ENCODE peak calls at places on chromosomes 11 and 22, in seven cellular contexts. One of them, this sample, is unnamed.

GRCh38 chr22:43002198-43002577 is 12.8 kb downstream of the PACSIN2 start:
- DNase-seq in mesenchymal stem cell: peak; percentile 80
- DNase-seq in SK-N-SH: no peak
- DNase-seq in right lobe of liver: no peak
- DNase-seq in suprapubic skin: no peak
- DNase-seq in neuronal stem cell: no peak
- DNase-seq in astrocyte: peak; percentile 92
- DNase-seq in this sample: no peak

GRCh38 chr11:66126808-66127555 is 56.9 kb downstream of the PACS1 start:
- DNase-seq in right lobe of liver: no peak
- DNase-seq in SK-N-SH: no peak
- DNase-seq in astrocyte: peak; percentile 84
- DNase-seq in neuronal stem cell: no peak
- DNase-seq in mesenchymal stem cell: peak; percentile 81
- DNase-seq in suprapubic skin: no peak
- DNase-seq in this sample: no peak

GRCh38 chr22:46262449-46263207 is 515 bp downstream of the PKDREJ start:
- DNase-seq in mesenchymal stem cell: peak; percentile 31
- DNase-seq in neuronal stem cell: no peak
- DNase-seq in SK-N-SH: no peak
- DNase-seq in astrocyte: peak; percentile 24
- DNase-seq in right lobe of liver: peak; percentile 85
- DNase-seq in suprapubic skin: peak; percentile 89
- DNase-seq in this sample: no peak

GRCh38 chr11:19077965-19078364 is 17.4 kb upstream of the MRGPRX2 start:
- DNase-seq in right lobe of liver: no peak
- DNase-seq in neuronal stem cell: no peak
- DNase-seq in suprapubic skin: no peak
- DNase-seq in mesenchymal stem cell: no peak
- DNase-seq in astrocyte: no peak
- DNase-seq in SK-N-SH: no peak
- DNase-seq in this sample: no peak

GRCh38 chr11:41189711-41190477 is 269.6 kb downstream of the LRRC4C start:
- DNase-seq in right lobe of liver: no peak
- DNase-seq in mesenchymal stem cell: no peak
- DNase-seq in SK-N-SH: no peak
- DNase-seq in astrocyte: no peak
- DNase-seq in suprapubic skin: no peak
- DNase-seq in neuronal stem cell: no peak
- DNase-seq in this sample: no peak

GRCh38 chr11:78780889-78781288 is 206.2 kb upstream of the NARS2 start:
- DNase-seq in SK-N-SH: no peak
- DNase-seq in suprapubic skin: no peak
- DNase-seq in right lobe of liver: no peak
- DNase-seq in neuronal stem cell: no peak
- DNase-seq in astrocyte: no peak
- DNase-seq in mesenchymal stem cell: no peak
- DNase-seq in this sample: no peak

GRCh38 chr11:106601637-106602297 is 416.5 kb downstream of the GUCY1A2 start:
- DNase-seq in right lobe of liver: no peak
- DNase-seq in SK-N-SH: no peak
- DNase-seq in astrocyte: no peak
- DNase-seq in mesenchymal stem cell: no peak
- DNase-seq in suprapubic skin: no peak
- DNase-seq in neuronal stem cell: no peak
- DNase-seq in this sample: no peak

GRCh38 chr11:66365711-66366619 is 5.6 kb downstream of the SLC29A2 start:
- DNase-seq in astrocyte: no peak
- DNase-seq in right lobe of liver: no peak
- DNase-seq in neuronal stem cell: no peak
- DNase-seq in mesenchymal stem cell: no peak
- DNase-seq in suprapubic skin: no peak
- DNase-seq in SK-N-SH: no peak
- DNase-seq in this sample: no peak

GRCh38 chr11:72005347-72006260 is 6.9 kb downstream of the IL18BP start:
- DNase-seq in right lobe of liver: no peak
- DNase-seq in SK-N-SH: no peak
- DNase-seq in neuronal stem cell: no peak
- DNase-seq in astrocyte: no peak
- DNase-seq in mesenchymal stem cell: no peak
- DNase-seq in suprapubic skin: no peak
- DNase-seq in this sample: no peak

GRCh38 chr11:69138265-69138664 is 17.5 kb upstream of the SMIM38 start:
- DNase-seq in neuronal stem cell: no peak
- DNase-seq in right lobe of liver: no peak
- DNase-seq in suprapubic skin: no peak
- DNase-seq in SK-N-SH: no peak
- DNase-seq in astrocyte: peak; percentile 89
- DNase-seq in mesenchymal stem cell: peak; percentile 54
- DNase-seq in this sample: no peak

GRCh38 chr11:44172966-44173365 is 77.5 kb downstream of the EXT2 start:
- DNase-seq in neuronal stem cell: no peak
- DNase-seq in astrocyte: no peak
- DNase-seq in right lobe of liver: no peak
- DNase-seq in SK-N-SH: no peak
- DNase-seq in suprapubic skin: no peak
- DNase-seq in mesenchymal stem cell: no peak
- DNase-seq in this sample: no peak

GRCh38 chr11:112885744-112886706 is 75.2 kb upstream of the NCAM1 start:
- DNase-seq in neuronal stem cell: no peak
- DNase-seq in suprapubic skin: no peak
- DNase-seq in SK-N-SH: no peak
- DNase-seq in astrocyte: no peak
- DNase-seq in right lobe of liver: no peak
- DNase-seq in mesenchymal stem cell: no peak
- DNase-seq in this sample: no peak

GRCh38 chr22:23431337-23432072 is 148.6 kb downstream of the IGLL1 start:
- DNase-seq in astrocyte: no peak
- DNase-seq in suprapubic skin: no peak
- DNase-seq in SK-N-SH: no peak
- DNase-seq in neuronal stem cell: no peak
- DNase-seq in mesenchymal stem cell: no peak
- DNase-seq in right lobe of liver: no peak
- DNase-seq in this sample: no peak

GRCh38 chr11:88206746-88207145 is 31.5 kb upstream of the RAB38 start:
- DNase-seq in neuronal stem cell: no peak
- DNase-seq in SK-N-SH: no peak
- DNase-seq in mesenchymal stem cell: peak; percentile 6
- DNase-seq in suprapubic skin: no peak
- DNase-seq in right lobe of liver: no peak
- DNase-seq in astrocyte: peak; percentile 5
- DNase-seq in this sample: no peak

GRCh38 chr11:36057372-36058045 is 113.6 kb downstream of the LDLRAD3 start:
- DNase-seq in mesenchymal stem cell: no peak
- DNase-seq in suprapubic skin: no peak
- DNase-seq in SK-N-SH: no peak
- DNase-seq in astrocyte: no peak
- DNase-seq in right lobe of liver: no peak
- DNase-seq in neuronal stem cell: no peak
- DNase-seq in this sample: no peak
- H3K27ac ChIP-seq in mesenchymal stem cell: no peak overlapping the region
- H3K27ac ChIP-seq in suprapubic skin: no peak overlapping the region
- H3K27ac ChIP-seq in SK-N-SH: no peak overlapping the region
- H3K27ac ChIP-seq in astrocyte: no peak overlapping the region
- H3K27ac ChIP-seq in right lobe of liver: peak overlapping the region; percentile 63
- H3K27ac ChIP-seq in neuronal stem cell: no peak overlapping the region
- H3K27ac ChIP-seq in this sample: no peak overlapping the region

DNA sequence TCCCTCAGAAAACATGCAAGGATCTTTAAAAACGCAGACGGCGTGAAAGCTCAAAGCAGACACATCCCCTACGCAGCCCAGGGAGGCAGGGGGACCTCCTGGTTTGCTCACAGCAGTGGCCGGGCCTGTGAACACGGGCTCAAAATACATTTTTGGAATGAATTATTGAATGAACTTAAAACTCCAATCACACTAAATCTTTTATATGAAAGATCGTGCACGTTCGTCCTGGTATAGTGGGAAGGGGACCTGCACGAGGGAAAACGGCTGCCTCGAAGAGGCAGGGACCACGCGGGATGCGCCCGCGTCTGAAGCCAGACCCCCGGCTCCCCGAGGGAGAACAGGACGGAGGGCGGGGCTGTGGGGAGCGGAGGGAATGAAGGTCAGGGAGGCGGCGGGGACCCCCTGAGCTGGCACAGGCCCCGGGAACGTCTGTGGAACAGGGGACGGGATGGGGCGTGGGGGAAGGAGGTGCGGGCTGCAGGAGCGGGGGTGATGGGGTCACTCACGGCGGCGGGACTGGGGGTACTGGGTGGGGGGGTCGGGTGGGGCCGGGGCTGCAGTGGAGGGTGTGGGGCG is 1.3 kb upstream of the PANX2 start:
- DNase-seq in suprapubic skin: no peak
- DNase-seq in mesenchymal stem cell: no peak
- DNase-seq in SK-N-SH: peak; percentile 60
- DNase-seq in right lobe of liver: no peak
- DNase-seq in astrocyte: no peak
- DNase-seq in neuronal stem cell: no peak
- DNase-seq in this sample: no peak
- H3K4me1 ChIP-seq in suprapubic skin: peaks cover 18% of the 10 kb centered on the region
- H3K4me1 ChIP-seq in mesenchymal stem cell: peaks cover 12% of the 10 kb centered on the region
- H3K4me1 ChIP-seq in SK-N-SH: no peaks in the 10 kb centered on the region
- H3K4me1 ChIP-seq in right lobe of liver: no peaks in the 10 kb centered on the region
- H3K4me1 ChIP-seq in astrocyte: no peaks in the 10 kb centered on the region
- H3K4me1 ChIP-seq in neuronal stem cell: peaks cover 2% of the 10 kb centered on the region
- H3K4me1 ChIP-seq in this sample: no peaks in the 10 kb centered on the region

GRCh38 chr11:126113515-126113957 is 50.9 kb upstream of the CDON start:
- DNase-seq in mesenchymal stem cell: peak; percentile 97
- DNase-seq in suprapubic skin: peak; percentile 94
- DNase-seq in neuronal stem cell: no peak
- DNase-seq in right lobe of liver: peak; percentile 96
- DNase-seq in astrocyte: peak; percentile 97
- DNase-seq in SK-N-SH: peak; percentile 61
- DNase-seq in this sample: no peak
- H3K27ac ChIP-seq in mesenchymal stem cell: no peak overlapping the region
- H3K27ac ChIP-seq in suprapubic skin: peak overlapping the region; percentile 86
- H3K27ac ChIP-seq in neuronal stem cell: no peak overlapping the region
- H3K27ac ChIP-seq in right lobe of liver: peak overlapping the region; percentile 23
- H3K27ac ChIP-seq in astrocyte: no peak overlapping the region
- H3K27ac ChIP-seq in SK-N-SH: peak overlapping the region; percentile 66
- H3K27ac ChIP-seq in this sample: no peak overlapping the region

DNA sequence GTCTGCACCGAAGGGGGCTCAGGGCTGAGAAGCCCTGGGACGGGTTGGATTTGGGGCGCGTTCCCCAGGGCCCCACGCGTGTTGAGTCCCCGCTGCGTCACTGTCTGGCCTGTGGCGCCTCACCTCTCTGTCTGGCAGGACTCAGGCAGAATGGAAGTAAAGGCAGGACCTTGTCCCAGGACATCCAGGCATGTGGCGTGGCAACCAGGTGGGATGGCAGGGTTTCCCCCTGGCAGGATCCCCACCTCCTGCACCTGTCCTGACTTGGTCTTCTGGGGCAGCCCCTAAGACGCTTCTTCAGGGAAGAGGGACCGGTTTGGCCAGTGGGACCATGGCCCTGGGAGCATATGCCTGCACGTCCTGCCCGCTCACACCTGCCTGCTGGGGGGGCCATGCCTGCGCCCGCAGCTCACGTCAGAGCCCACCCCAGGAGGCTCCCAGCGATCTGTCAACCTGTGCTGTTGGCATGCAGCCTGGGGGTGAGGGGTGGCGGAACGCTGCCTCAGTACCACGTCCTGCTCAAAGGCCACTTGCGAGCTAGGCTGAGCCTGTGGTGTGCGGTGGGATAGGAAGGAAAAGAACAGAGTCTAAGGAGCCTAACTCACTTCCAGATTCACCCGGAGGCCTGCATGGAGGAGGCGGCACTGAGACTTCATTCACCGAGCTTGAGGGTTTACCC is 72.7 kb downstream of the KCNQ1 start:
- DNase-seq in right lobe of liver: peak; percentile 31
- DNase-seq in suprapubic skin: no peak
- DNase-seq in neuronal stem cell: no peak
- DNase-seq in mesenchymal stem cell: no peak
- DNase-seq in SK-N-SH: peak; percentile 26
- DNase-seq in astrocyte: no peak
- DNase-seq in this sample: no peak
- H3K4me1 ChIP-seq in right lobe of liver: no peaks in the 10 kb centered on the region
- H3K4me1 ChIP-seq in suprapubic skin: no peaks in the 10 kb centered on the region
- H3K4me1 ChIP-seq in neuronal stem cell: no peaks in the 10 kb centered on the region
- H3K4me1 ChIP-seq in mesenchymal stem cell: no peaks in the 10 kb centered on the region
- H3K4me1 ChIP-seq in SK-N-SH: no peaks in the 10 kb centered on the region
- H3K4me1 ChIP-seq in astrocyte: no peaks in the 10 kb centered on the region
- H3K4me1 ChIP-seq in this sample: no peaks in the 10 kb centered on the region

This sample was measured in RWPE2.